ENCODE peak calls at places on chromosome 4, in four cellular contexts. One of them, this sample, is unnamed.

GRCh38 chr4:99885063-99885664 is 9.1 kb downstream of the LAMTOR3 start:
- DNase-seq in spleen: no peak
- DNase-seq in heart left ventricle: no peak
- DNase-seq in body of pancreas: no peak
- DNase-seq in this sample: peak

GRCh38 chr4:102503301-102503746 is 2.2 kb downstream of the NFKB1 start:
- DNase-seq in spleen: no peak
- DNase-seq in heart left ventricle: no peak
- DNase-seq in body of pancreas: no peak
- DNase-seq in this sample: peak

GRCh38 chr4:119209586-119209985 is 2.9 kb upstream of the USP53 start:
- DNase-seq in spleen: no peak
- DNase-seq in heart left ventricle: no peak
- DNase-seq in body of pancreas: no peak
- DNase-seq in this sample: no peak

GRCh38 chr4:85603437-85604336 is 128.7 kb downstream of the ARHGAP24 start:
- DNase-seq in spleen: no peak
- DNase-seq in heart left ventricle: no peak
- DNase-seq in body of pancreas: no peak
- DNase-seq in this sample: no peak

GRCh38 chr4:17173300-17173699 is 274.9 kb upstream of the LDB2 start:
- DNase-seq in spleen: no peak
- DNase-seq in heart left ventricle: peak
- DNase-seq in body of pancreas: no peak
- DNase-seq in this sample: no peak

GRCh38 chr4:42396361-42397255 is 680 bp upstream of the SHISA3 start:
- DNase-seq in spleen: no peak
- DNase-seq in heart left ventricle: no peak
- DNase-seq in body of pancreas: no peak
- DNase-seq in this sample: no peak

GRCh38 chr4:74317616-74318256 is 9.5 kb downstream of the EPGN start:
- DNase-seq in spleen: no peak
- DNase-seq in heart left ventricle: no peak
- DNase-seq in body of pancreas: no peak
- DNase-seq in this sample: no peak

GRCh38 chr4:140644470-140645185 is 75.9 kb upstream of the UCP1 start:
- DNase-seq in spleen: peak
- DNase-seq in heart left ventricle: no peak
- DNase-seq in body of pancreas: no peak
- DNase-seq in this sample: no peak

GRCh38 chr4:138301536-138301935 is 59.4 kb upstream of the SLC7A11 start:
- DNase-seq in spleen: no peak
- DNase-seq in heart left ventricle: no peak
- DNase-seq in body of pancreas: no peak
- DNase-seq in this sample: no peak

GRCh38 chr4:76240236-76240635 is 11.3 kb upstream of the FAM47E start:
- DNase-seq in spleen: no peak
- DNase-seq in heart left ventricle: no peak
- DNase-seq in body of pancreas: no peak
- DNase-seq in this sample: no peak

GRCh38 chr4:186781032-186781917 is 57.6 kb upstream of the FAT1 start:
- DNase-seq in spleen: no peak
- DNase-seq in heart left ventricle: no peak
- DNase-seq in body of pancreas: peak
- DNase-seq in this sample: no peak

GRCh38 chr4:115090483-115091075 is 22.8 kb downstream of the NDST4 start:
- DNase-seq in spleen: no peak
- DNase-seq in heart left ventricle: no peak
- DNase-seq in body of pancreas: no peak
- DNase-seq in this sample: peak

GRCh38 chr4:79334783-79335182 is 8.9 kb upstream of the NAA11 start:
- DNase-seq in spleen: no peak
- DNase-seq in heart left ventricle: no peak
- DNase-seq in body of pancreas: no peak
- DNase-seq in this sample: no peak

GRCh38 chr4:41541697-41542096 is 3.7 kb downstream of the LIMCH1 start:
- DNase-seq in spleen: no peak
- DNase-seq in heart left ventricle: peak
- DNase-seq in body of pancreas: no peak
- DNase-seq in this sample: no peak

GRCh38 chr4:86891785-86892638 is at the start of gene C4orf36:
- DNase-seq in spleen: peak
- DNase-seq in heart left ventricle: peak
- DNase-seq in body of pancreas: peak
- DNase-seq in this sample: peak

GRCh38 chr4:141501395-141501794 is 135.0 kb upstream of the IL15 start:
- DNase-seq in spleen: no peak
- DNase-seq in heart left ventricle: no peak
- DNase-seq in body of pancreas: no peak
- DNase-seq in this sample: no peak

GRCh38 chr4:36138221-36138620 is 106.1 kb downstream of the ARAP2 start:
- DNase-seq in spleen: no peak
- DNase-seq in heart left ventricle: no peak
- DNase-seq in body of pancreas: no peak
- DNase-seq in this sample: no peak

GRCh38 chr4:79225360-79225759 is 100.5 kb downstream of the NAA11 start:
- DNase-seq in spleen: no peak
- DNase-seq in heart left ventricle: no peak
- DNase-seq in body of pancreas: no peak
- DNase-seq in this sample: no peak

DNA sequence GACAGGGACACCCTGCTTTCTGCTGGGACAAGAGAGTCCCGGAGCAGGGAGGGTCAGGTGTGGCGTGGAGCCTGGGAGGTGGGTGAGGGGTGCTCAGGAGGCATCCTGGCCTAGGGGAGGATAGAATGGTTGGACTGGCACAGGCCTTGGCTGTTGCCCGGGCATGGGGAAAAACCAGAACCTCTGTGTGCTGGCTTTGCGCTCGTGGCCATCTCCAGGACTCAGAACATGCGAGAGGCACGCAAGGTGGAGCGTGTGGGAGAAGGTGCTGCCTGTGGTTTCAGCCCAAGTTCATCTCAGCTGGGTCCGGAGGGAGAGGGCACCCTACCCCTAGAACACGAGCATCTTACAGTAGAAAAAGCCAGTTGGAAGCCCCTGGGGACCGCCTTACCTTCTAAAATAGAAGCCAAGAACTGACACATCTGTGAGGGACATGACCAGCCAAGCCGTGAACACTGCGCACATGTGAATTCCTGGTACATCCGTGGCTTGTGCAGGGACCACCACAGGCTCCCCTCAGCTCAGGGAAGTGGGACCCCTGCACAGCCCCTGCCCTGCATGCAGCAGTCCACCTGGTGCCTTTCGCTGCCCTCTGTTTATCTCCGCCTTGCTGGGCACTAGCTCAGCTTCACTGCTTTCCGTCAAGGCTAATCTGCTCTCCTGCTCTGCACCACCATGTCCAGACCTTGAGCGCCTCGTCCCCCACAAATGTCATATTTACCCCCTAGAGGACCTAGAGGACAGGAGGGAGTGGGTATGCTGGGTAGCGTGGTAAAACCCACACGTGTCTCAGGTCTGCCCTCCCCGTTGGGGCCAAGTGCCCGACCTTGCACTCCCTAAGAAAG is 13.5 kb downstream of the MSANTD1 start:
- DNase-seq in spleen: no peak
- DNase-seq in heart left ventricle: peak
- DNase-seq in body of pancreas: no peak
- DNase-seq in this sample: no peak
- TF ChIP-seq POLR2A in spleen: no peak
- TF ChIP-seq POLR2A in heart left ventricle: no peak
- TF ChIP-seq POLR2A in body of pancreas: no peak
- TF ChIP-seq POLR2A in this sample: no peak

GRCh38 chr4:54539500-54540029 is 118.2 kb upstream of the KIT start:
- DNase-seq in spleen: peak
- DNase-seq in heart left ventricle: peak
- DNase-seq in body of pancreas: peak
- DNase-seq in this sample: peak
- TF ChIP-seq POLR2A in spleen: no peak
- TF ChIP-seq POLR2A in heart left ventricle: no peak
- TF ChIP-seq POLR2A in body of pancreas: no peak
- TF ChIP-seq POLR2A in this sample: peak

GRCh38 chr4:82898322-82899243 is 2.0 kb upstream of the THAP9 start:
- DNase-seq in spleen: no peak
- DNase-seq in heart left ventricle: no peak
- DNase-seq in body of pancreas: peak
- DNase-seq in this sample: peak

GRCh38 chr4:82899339-82899738 is 1.2 kb upstream of the THAP9 start:
- DNase-seq in spleen: no peak
- DNase-seq in heart left ventricle: no peak
- DNase-seq in body of pancreas: no peak
- DNase-seq in this sample: peak

GRCh38 chr4:82901129-82901718 is 689 bp downstream of the THAP9 start:
- DNase-seq in spleen: no peak
- DNase-seq in heart left ventricle: no peak
- DNase-seq in body of pancreas: no peak
- DNase-seq in this sample: no peak

GRCh38 chr4:82900016-82900334 is 560 bp upstream of the THAP9 start:
- DNase-seq in spleen: no peak
- DNase-seq in heart left ventricle: no peak
- DNase-seq in body of pancreas: no peak
- DNase-seq in this sample: peak

GRCh38 chr4:82900335-82901128 is at the start of gene THAP9:
- DNase-seq in spleen: peak
- DNase-seq in heart left ventricle: peak
- DNase-seq in body of pancreas: peak
- DNase-seq in this sample: peak
- TF ChIP-seq POLR2A in spleen: peak
- TF ChIP-seq POLR2A in heart left ventricle: peak
- TF ChIP-seq POLR2A in body of pancreas: peak
- TF ChIP-seq POLR2A in this sample: peak

DNA sequence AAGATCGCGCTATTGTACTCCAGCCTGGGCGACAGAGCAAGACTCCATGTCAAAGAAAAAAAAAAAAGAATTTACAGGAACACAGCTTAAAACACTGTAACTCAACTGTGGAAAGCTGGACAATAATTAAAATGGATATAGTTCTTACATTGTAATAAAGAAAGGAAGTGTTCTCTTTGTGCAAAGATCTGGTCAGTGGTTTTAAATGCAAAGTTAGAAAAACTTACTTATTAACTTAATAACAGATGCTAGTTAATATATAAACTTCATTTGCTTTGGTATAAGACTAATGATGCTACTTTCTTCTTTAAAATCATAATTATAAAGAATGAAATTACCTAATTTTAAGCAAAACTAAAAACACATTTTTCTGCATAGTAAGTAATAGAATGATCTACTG is 2024.1 kb upstream of the TENM3 start:
- DNase-seq in spleen: no peak
- DNase-seq in heart left ventricle: no peak
- DNase-seq in body of pancreas: no peak
- DNase-seq in this sample: no peak
- TF ChIP-seq POLR2A in spleen: no peak
- TF ChIP-seq POLR2A in heart left ventricle: no peak
- TF ChIP-seq POLR2A in body of pancreas: no peak
- TF ChIP-seq POLR2A in this sample: no peak

GRCh38 chr4:169611157-169611556 is 1.2 kb downstream of the NEK1 start:
- DNase-seq in spleen: no peak
- DNase-seq in heart left ventricle: no peak
- DNase-seq in body of pancreas: no peak
- DNase-seq in this sample: no peak

GRCh38 chr4:169615467-169616106 is 3.2 kb upstream of the NEK1 start:
- DNase-seq in spleen: no peak
- DNase-seq in heart left ventricle: no peak
- DNase-seq in body of pancreas: no peak
- DNase-seq in this sample: no peak

GRCh38 chr4:169612869-169613859 is 781 bp upstream of the NEK1 start:
- DNase-seq in spleen: peak
- DNase-seq in heart left ventricle: peak
- DNase-seq in body of pancreas: peak
- DNase-seq in this sample: peak

GRCh38 chr4:169617306-169617705 is 3.1 kb upstream of the CLCN3 start:
- DNase-seq in spleen: no peak
- DNase-seq in heart left ventricle: no peak
- DNase-seq in body of pancreas: no peak
- DNase-seq in this sample: peak

GRCh38 chr4:169611991-169612868 is at the start of gene NEK1:
- DNase-seq in spleen: peak
- DNase-seq in heart left ventricle: peak
- DNase-seq in body of pancreas: peak
- DNase-seq in this sample: peak
- TF ChIP-seq POLR2A in spleen: peak
- TF ChIP-seq POLR2A in heart left ventricle: peak
- TF ChIP-seq POLR2A in body of pancreas: peak
- TF ChIP-seq POLR2A in this sample: peak